ENCODE peak calls at places on chromosomes 13 and 19, in five cellular contexts. U, X, I, Q and D are unnamed samples.

GRCh38 chr13:112392719-112393118 is 16.6 kb downstream of the SPACA7 start:
- DNase-seq in U (no peak), X (no peak), I (no peak), Q (no peak), D (no peak)

GRCh38 chr13:35994131-35994966 is 136.8 kb downstream of the DCLK1 start:
- DNase-seq in U (no peak), X (peak), I (peak), Q (no peak), D (peak)

GRCh38 chr19:13920940-13921744 is 15.1 kb downstream of the CC2D1A start:
- DNase-seq in U (no peak), X (no peak), I (no peak), Q (no peak), D (peak)

GRCh38 chr13:20492641-20493040 is 33.0 kb downstream of the CRYL1 start:
- DNase-seq in U (no peak), X (no peak), I (no peak), Q (no peak), D (peak)

GRCh38 chr19:9865732-9866627 is 30.9 kb downstream of the PIN1 start:
- DNase-seq in U (no peak), X (no peak), I (no peak), Q (no peak), D (no peak)

GRCh38 chr19:21482863-21483276 is 22.5 kb upstream of the ZNF429 start:
- DNase-seq in U (peak), X (no peak), I (no peak), Q (no peak), D (no peak)

GRCh38 chr13:51874651-51875050 is 12.9 kb downstream of the CCDC70 start:
- DNase-seq in U (no peak), X (no peak), I (no peak), Q (no peak), D (no peak)

GRCh38 chr19:19627716-19628498 is at the start of gene LPAR2:
- DNase-seq in U (peak), X (no peak), I (no peak), Q (peak), D (no peak)